ENCODE peak calls at places on chromosomes 11 and 22, in six cellular contexts. A is upper lobe of left lung, V is GM12878, F is Panc1, B is K562, I is HepG2. W is an unnamed sample.

GRCh38 chr11:74462009-74462408 is 5.3 kb downstream of the KCNE3 start:
- ATAC-seq in A (peak; percentile 95), V (no peak), F (no peak), B (peak; percentile 87), I (peak; percentile 95), W (peak; percentile 84)

GRCh38 chr11:83025267-83025704 is 46.4 kb downstream of the RAB30 start:
- ATAC-seq in A (no peak), V (peak; percentile 22), F (peak; percentile 81), B (no peak), I (peak; percentile 87), W (peak; percentile 44)

GRCh38 chr11:131408011-131408640 is 37.7 kb downstream of the NTM start:
- ATAC-seq in A (peak; percentile 88), V (peak; percentile 74), F (peak; percentile 78), B (peak; percentile 75), I (peak; percentile 87), W (peak; percentile 69)

GRCh38 chr11:77129841-77130756 is 2.1 kb downstream of the MYO7A start:
- ATAC-seq in A (no peak), V (no peak), F (no peak), B (no peak), I (no peak), W (no peak)

GRCh38 chr11:10674991-10675440 is 18.5 kb downstream of the IRAG1 start:
- ATAC-seq in A (peak; percentile 77), V (no peak), F (peak; percentile 28), B (peak; percentile 64), I (peak; percentile 33), W (peak; percentile 84)

GRCh38 chr11:61571869-61572268 is 9.0 kb downstream of the SYT7 start:
- ATAC-seq in A (no peak), V (no peak), F (no peak), B (no peak), I (no peak), W (no peak)

GRCh38 chr22:41499624-41500280 is 30.8 kb downstream of the ACO2 start:
- ATAC-seq in A (no peak), V (no peak), F (no peak), B (no peak), I (no peak), W (no peak)

GRCh38 chr11:8746575-8746974 is 64.0 kb downstream of the RPL27A start:
- ATAC-seq in A (no peak), V (no peak), F (no peak), B (no peak), I (no peak), W (no peak)

GRCh38 chr11:110968348-110969062 is 256.3 kb upstream of the ARHGAP20 start:
- ATAC-seq in A (no peak), V (no peak), F (no peak), B (no peak), I (no peak), W (no peak)

GRCh38 chr22:29855611-29856181 is 17.6 kb upstream of the ASCC2 start:
- ATAC-seq in A (peak; percentile 45), V (no peak), F (no peak), B (peak; percentile 44), I (peak; percentile 46), W (no peak)

GRCh38 chr22:46684706-46685105 is 53.3 kb downstream of the CERK start:
- ATAC-seq in A (no peak), V (peak; percentile 92), F (no peak), B (no peak), I (no peak), W (no peak)

GRCh38 chr11:17263803-17264202 is 12.7 kb upstream of the NUCB2 start:
- ATAC-seq in A (no peak), V (no peak), F (peak; percentile 65), B (peak; percentile 20), I (no peak), W (no peak)

GRCh38 chr11:132352497-132352896 is 982.1 kb downstream of the NTM start:
- ATAC-seq in A (no peak), V (no peak), F (no peak), B (no peak), I (no peak), W (no peak)

GRCh38 chr11:98572941-98573340 is 447.8 kb upstream of the CNTN5 start:
- ATAC-seq in A (no peak), V (peak; percentile 31), F (no peak), B (peak; percentile 83), I (no peak), W (no peak)

GRCh38 chr22:17115927-17116326 is 5.2 kb downstream of the TMEM121B start:
- ATAC-seq in A (no peak), V (no peak), F (no peak), B (no peak), I (no peak), W (no peak)

GRCh38 chr11:69654660-69655478 is 13.9 kb downstream of the CCND1 start:
- ATAC-seq in A (peak; percentile 2), V (no peak), F (peak; percentile 75), B (no peak), I (peak; percentile 58), W (no peak)

GRCh38 chr11:17703951-17704350 is 15.4 kb upstream of the MYOD1 start:
- ATAC-seq in A (no peak), V (peak; percentile 63), F (no peak), B (peak; percentile 95), I (no peak), W (no peak)

GRCh38 chr11:73330569-73331093 is 22.6 kb downstream of the ARHGEF17 start:
- ATAC-seq in A (no peak), V (peak; percentile 8), F (peak; percentile 52), B (peak; percentile 72), I (peak; percentile 53), W (no peak)

GRCh38 chr11:95459268-95460040 is 228.5 kb upstream of the SESN3 start:
- ATAC-seq in A (peak; percentile 55), V (no peak), F (no peak), B (no peak), I (no peak), W (peak; percentile 53)

GRCh38 chr11:36340909-36341308 is 44.8 kb downstream of the PRR5L start:
- ATAC-seq in A (no peak), V (no peak), F (no peak), B (no peak), I (no peak), W (no peak)

GRCh38 chr22:29879738-29880137 is 3.2 kb upstream of the MTMR3 start:
- ATAC-seq in A (no peak), V (peak; percentile 33), F (no peak), B (peak; percentile 64), I (peak; percentile 13), W (no peak)

GRCh38 chr11:24687748-24688147 is 190.9 kb downstream of the LUZP2 start:
- ATAC-seq in A (no peak), V (no peak), F (no peak), B (no peak), I (no peak), W (no peak)

GRCh38 chr11:11491014-11491413 is 130.8 kb downstream of the GALNT18 start:
- ATAC-seq in A (no peak), V (no peak), F (no peak), B (no peak), I (no peak), W (no peak)

GRCh38 chr11:72840780-72841179 is 26.6 kb downstream of the ATG16L2 start:
- ATAC-seq in A (no peak), V (no peak), F (no peak), B (no peak), I (no peak), W (no peak)

GRCh38 chr22:31248965-31249940 is 37.2 kb downstream of the LIMK2 start:
- ATAC-seq in A (no peak), V (no peak), F (no peak), B (no peak), I (no peak), W (no peak)

GRCh38 chr22:31248138-31248745 is 36.1 kb downstream of the LIMK2 start:
- ATAC-seq in A (peak; percentile 95), V (no peak), F (no peak), B (peak; percentile 100), I (no peak), W (peak; percentile 97)

GRCh38 chr22:31244943-31245451 is 32.9 kb downstream of the LIMK2 start:
- ATAC-seq in A (no peak), V (no peak), F (no peak), B (no peak), I (no peak), W (no peak)

GRCh38 chr22:31246687-31247086 is 34.6 kb downstream of the LIMK2 start:
- ATAC-seq in A (no peak), V (no peak), F (no peak), B (no peak), I (no peak), W (no peak)

DNA sequence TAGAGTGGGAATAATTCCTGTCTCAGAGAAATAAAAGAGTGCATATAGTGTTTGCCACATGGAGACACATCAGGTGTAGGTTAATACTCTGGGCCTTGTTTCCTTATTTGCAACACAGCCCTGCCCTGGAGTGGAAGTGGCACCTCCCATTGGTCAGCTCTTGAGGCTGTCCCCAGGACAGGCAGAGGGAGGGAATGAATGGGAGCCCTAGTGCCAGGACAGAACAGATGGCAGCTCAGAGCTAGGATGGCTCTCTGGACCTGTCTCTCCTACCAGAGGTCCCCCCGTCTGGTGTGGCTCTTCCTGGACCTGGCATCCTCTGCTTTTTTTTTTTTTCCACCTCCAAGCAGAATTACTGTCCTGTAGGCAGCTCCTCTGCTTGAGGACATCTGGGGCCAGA is 35.6 kb downstream of the LIMK2 start:
- ATAC-seq in A (no peak), V (no peak), F (no peak), B (no peak), I (no peak), W (no peak)
- H3K27ac ChIP-seq in A (no peak overlapping the region), V (no peak overlapping the region), F (no peak overlapping the region), B (no peak overlapping the region), I (no peak overlapping the region), W (no peak overlapping the region)

DNA sequence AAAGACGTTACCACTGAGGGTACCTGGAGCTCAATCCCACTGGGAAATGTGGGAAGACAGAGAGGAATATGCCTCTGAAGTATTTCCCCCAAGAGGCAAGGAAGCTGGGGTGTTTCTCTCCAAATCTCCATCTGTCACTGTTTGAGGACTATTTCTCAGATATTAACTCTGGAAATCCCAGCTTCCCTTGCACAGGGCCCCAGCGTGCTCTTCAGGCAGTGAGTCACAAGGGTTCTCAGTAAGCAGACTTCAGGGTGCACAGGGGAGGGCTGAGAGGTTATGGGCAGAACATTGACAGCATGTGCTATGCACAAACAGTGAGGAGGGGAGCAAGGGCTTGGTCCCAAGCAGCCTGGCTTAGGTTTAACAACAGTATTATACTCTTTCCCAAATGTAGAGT is 60.9 kb upstream of the EED start:
- ATAC-seq in A (no peak), V (peak; percentile 72), F (no peak), B (peak; percentile 82), I (peak; percentile 53), W (no peak)
- TF ChIP-seq POLR2AphosphoS5 in A (no peak), V (no peak), F (no peak), B (no peak), I (no peak), W (no peak)

GRCh38 chr11:113110046-113110445 is 148.8 kb downstream of the NCAM1 start:
- ATAC-seq in A (no peak), V (no peak), F (no peak), B (no peak), I (no peak), W (no peak)
- H3K4me1 ChIP-seq in A (no peaks in the 10 kb centered on the region), V (no peaks in the 10 kb centered on the region), F (no peaks in the 10 kb centered on the region), B (no peaks in the 10 kb centered on the region), I (no peaks in the 10 kb centered on the region), W (peaks cover 48% of the 10 kb centered on the region)

DNA sequence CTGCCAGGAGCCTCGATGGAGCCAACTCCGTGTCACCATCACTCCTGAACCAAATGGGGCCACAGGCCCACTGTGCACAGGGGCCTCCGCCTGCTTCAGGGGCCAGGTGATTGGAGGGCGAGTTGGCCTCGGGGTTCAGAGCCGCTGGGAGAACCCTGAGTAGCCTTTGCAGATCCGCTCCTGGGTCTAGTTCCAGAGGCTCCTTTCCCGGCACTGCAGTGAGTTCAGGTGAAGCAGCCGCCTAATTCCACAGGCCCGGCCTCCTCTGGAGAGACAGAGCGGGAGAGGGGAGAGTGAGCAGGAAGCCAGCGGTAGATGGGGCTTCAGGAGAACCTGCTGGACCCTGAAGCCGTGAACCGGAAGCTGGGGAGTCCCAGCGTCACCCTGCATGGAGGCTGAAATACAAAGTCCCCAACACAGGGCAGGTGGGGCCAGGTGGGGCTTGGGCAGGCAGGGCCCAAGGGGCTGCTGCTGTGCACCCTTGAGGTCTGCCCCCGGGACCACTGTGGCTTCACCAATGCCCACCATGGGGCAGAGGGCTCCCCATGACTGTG is 22.5 kb downstream of the DRD4 start:
- ATAC-seq in A (no peak), V (no peak), F (no peak), B (no peak), I (no peak), W (no peak)
- H3K27ac ChIP-seq in A (no peak overlapping the region), V (peak overlapping the region; percentile 52), F (no peak overlapping the region), B (no peak overlapping the region), I (no peak overlapping the region), W (no peak overlapping the region)

W was measured in gastroesophageal sphincter.